ENCODE peak calls at places on chromosomes 4 and X, in eight cellular contexts. C, T, M, F, L, U, D and K are unnamed samples.
A peak's percentile ranks its signal among the peaks of the same experiment; 100 is the strongest.

GRCh38 chr4:112170451-112170993 is 25.3 kb downstream of the FAM241A start:
- DNase-seq in L (no peak), C (no peak), D (no peak), F (no peak), U (no peak), M (peak; percentile 94), T (peak; percentile 34), K (no peak)

GRCh38 chr4:39716356-39716755 is 18.4 kb downstream of the UBE2K start:
- DNase-seq in T (no peak), L (no peak), U (no peak), C (no peak), F (no peak), M (no peak), D (no peak), K (no peak)

GRCh38 chr4:159487284-159487747 is 384.4 kb downstream of the RAPGEF2 start:
- DNase-seq in D (peak; percentile 3), L (peak; percentile 94), C (peak; percentile 62), T (peak; percentile 39), U (no peak), F (no peak), M (peak; percentile 66), K (no peak)

GRCh38 chr4:159608434-159608833 is 505.6 kb downstream of the RAPGEF2 start:
- DNase-seq in D (no peak), U (no peak), C (no peak), T (no peak), L (no peak), F (no peak), M (no peak), K (no peak)

GRCh38 chr4:2417765-2418651 is at the start of gene ZFYVE28:
- DNase-seq in U (no peak), T (no peak), D (peak; percentile 20), C (no peak), L (no peak), F (no peak), M (no peak), K (no peak)

GRCh38 chrX:145620666-145621065 is 197.0 kb upstream of the SLITRK2 start:
- DNase-seq in F (no peak), L (no peak), U (no peak), D (no peak), T (no peak), C (no peak), M (no peak), K (no peak)

GRCh38 chr4:40486534-40486933 is 143.1 kb downstream of the RBM47 start:
- DNase-seq in D (no peak), F (no peak), L (no peak), T (no peak), M (no peak), U (no peak), C (no peak), K (no peak)

GRCh38 chr4:162645381-162645780 is 481.6 kb upstream of the FSTL5 start:
- DNase-seq in L (no peak), M (no peak), C (no peak), T (no peak), D (no peak), F (no peak), U (no peak), K (no peak)

GRCh38 chrX:150200820-150201287 is 162.3 kb upstream of the MAMLD1 start:
- DNase-seq in C (no peak), L (peak; percentile 62), F (no peak), D (no peak), M (peak; percentile 93), T (peak; percentile 78), U (peak; percentile 13), K (no peak)

GRCh38 chr4:39530682-39531081 is 3.4 kb upstream of the UGDH start:
- DNase-seq in D (no peak), T (no peak), F (no peak), U (no peak), L (no peak), C (no peak), M (no peak), K (no peak)

GRCh38 chrX:48736878-48737212 is 24.7 kb upstream of the GLOD5 start:
- DNase-seq in F (no peak), D (no peak), U (no peak), C (no peak), T (no peak), L (no peak), M (no peak), K (no peak)